ENCODE peak calls at places on chromosome 12, in ten cellular contexts. One of them, this sample, is unnamed.

GRCh38 chr12:120783197-120783596 is 57.6 kb downstream of the ACADS start:
- DNase-seq in H9: no peak
- DNase-seq in B cell: no peak
- DNase-seq in fibroblast of lung: peak; percentile 46
- DNase-seq in lung: no peak
- DNase-seq in astrocyte of the cerebellum: no peak
- DNase-seq in fibroblast of villous mesenchyme: peak; percentile 69
- DNase-seq in heart left ventricle: no peak
- DNase-seq in prostate gland: no peak
- DNase-seq in left ventricle myocardium inferior: no peak
- DNase-seq in this sample: no peak

GRCh38 chr12:95462081-95462480 is 11.9 kb upstream of the METAP2 start:
- DNase-seq in left ventricle myocardium inferior: no peak
- DNase-seq in fibroblast of lung: no peak
- DNase-seq in heart left ventricle: no peak
- DNase-seq in lung: no peak
- DNase-seq in prostate gland: no peak
- DNase-seq in astrocyte of the cerebellum: no peak
- DNase-seq in fibroblast of villous mesenchyme: no peak
- DNase-seq in B cell: no peak
- DNase-seq in H9: no peak
- DNase-seq in this sample: no peak

GRCh38 chr12:55847603-55848329 is 5.0 kb upstream of the MMP19 start:
- DNase-seq in astrocyte of the cerebellum: peak; percentile 96
- DNase-seq in heart left ventricle: peak; percentile 89
- DNase-seq in H9: no peak
- DNase-seq in prostate gland: peak; percentile 26
- DNase-seq in lung: peak; percentile 82
- DNase-seq in left ventricle myocardium inferior: peak; percentile 89
- DNase-seq in fibroblast of villous mesenchyme: peak; percentile 100
- DNase-seq in B cell: no peak
- DNase-seq in fibroblast of lung: peak; percentile 100
- DNase-seq in this sample: no peak

GRCh38 chr12:51055060-51055459 is 6.9 kb downstream of the LETMD1 start:
- DNase-seq in H9: no peak
- DNase-seq in fibroblast of villous mesenchyme: no peak
- DNase-seq in prostate gland: no peak
- DNase-seq in lung: no peak
- DNase-seq in heart left ventricle: no peak
- DNase-seq in astrocyte of the cerebellum: no peak
- DNase-seq in B cell: no peak
- DNase-seq in fibroblast of lung: no peak
- DNase-seq in left ventricle myocardium inferior: no peak
- DNase-seq in this sample: no peak

GRCh38 chr12:40098406-40099145 is 7.3 kb downstream of the SLC2A13 start:
- DNase-seq in prostate gland: no peak
- DNase-seq in H9: no peak
- DNase-seq in fibroblast of lung: no peak
- DNase-seq in fibroblast of villous mesenchyme: no peak
- DNase-seq in heart left ventricle: no peak
- DNase-seq in lung: no peak
- DNase-seq in left ventricle myocardium inferior: no peak
- DNase-seq in B cell: no peak
- DNase-seq in astrocyte of the cerebellum: no peak
- DNase-seq in this sample: no peak

GRCh38 chr12:2924019-2924418 is 33.3 kb downstream of the TULP3 start:
- DNase-seq in lung: no peak
- DNase-seq in fibroblast of lung: peak; percentile 55
- DNase-seq in prostate gland: no peak
- DNase-seq in fibroblast of villous mesenchyme: peak; percentile 7
- DNase-seq in astrocyte of the cerebellum: peak; percentile 31
- DNase-seq in heart left ventricle: no peak
- DNase-seq in left ventricle myocardium inferior: no peak
- DNase-seq in H9: no peak
- DNase-seq in B cell: no peak
- DNase-seq in this sample: no peak

GRCh38 chr12:67426067-67426466 is 156.9 kb downstream of the CAND1 start:
- DNase-seq in fibroblast of villous mesenchyme: peak; percentile 61
- DNase-seq in lung: no peak
- DNase-seq in prostate gland: no peak
- DNase-seq in B cell: no peak
- DNase-seq in astrocyte of the cerebellum: peak; percentile 96
- DNase-seq in left ventricle myocardium inferior: no peak
- DNase-seq in heart left ventricle: no peak
- DNase-seq in fibroblast of lung: peak; percentile 84
- DNase-seq in H9: no peak
- DNase-seq in this sample: no peak

GRCh38 chr12:109027767-109028166 is 6.9 kb upstream of the SVOP start:
- DNase-seq in heart left ventricle: no peak
- DNase-seq in fibroblast of lung: peak; percentile 62
- DNase-seq in astrocyte of the cerebellum: no peak
- DNase-seq in B cell: no peak
- DNase-seq in lung: no peak
- DNase-seq in fibroblast of villous mesenchyme: peak; percentile 42
- DNase-seq in H9: no peak
- DNase-seq in left ventricle myocardium inferior: no peak
- DNase-seq in prostate gland: no peak
- DNase-seq in this sample: no peak

GRCh38 chr12:57626111-57626928 is 6.7 kb downstream of the B4GALNT1 start:
- DNase-seq in B cell: no peak
- DNase-seq in prostate gland: no peak
- DNase-seq in lung: no peak
- DNase-seq in astrocyte of the cerebellum: no peak
- DNase-seq in heart left ventricle: no peak
- DNase-seq in left ventricle myocardium inferior: no peak
- DNase-seq in fibroblast of villous mesenchyme: no peak
- DNase-seq in fibroblast of lung: no peak
- DNase-seq in H9: peak; percentile 30
- DNase-seq in this sample: no peak

GRCh38 chr12:57624441-57625220 is 8.4 kb downstream of the B4GALNT1 start:
- DNase-seq in H9: no peak
- DNase-seq in prostate gland: no peak
- DNase-seq in B cell: peak; percentile 24
- DNase-seq in fibroblast of lung: no peak
- DNase-seq in astrocyte of the cerebellum: no peak
- DNase-seq in fibroblast of villous mesenchyme: no peak
- DNase-seq in heart left ventricle: no peak
- DNase-seq in lung: no peak
- DNase-seq in left ventricle myocardium inferior: no peak
- DNase-seq in this sample: no peak

GRCh38 chr12:57626929-57627445 is 6.0 kb downstream of the B4GALNT1 start:
- DNase-seq in fibroblast of villous mesenchyme: no peak
- DNase-seq in lung: no peak
- DNase-seq in heart left ventricle: no peak
- DNase-seq in astrocyte of the cerebellum: no peak
- DNase-seq in H9: no peak
- DNase-seq in B cell: no peak
- DNase-seq in fibroblast of lung: no peak
- DNase-seq in prostate gland: no peak
- DNase-seq in left ventricle myocardium inferior: no peak
- DNase-seq in this sample: no peak

GRCh38 chr12:57623811-57624390 is 9.1 kb downstream of the B4GALNT1 start:
- DNase-seq in H9: no peak
- DNase-seq in fibroblast of villous mesenchyme: no peak
- DNase-seq in fibroblast of lung: no peak
- DNase-seq in astrocyte of the cerebellum: no peak
- DNase-seq in prostate gland: no peak
- DNase-seq in heart left ventricle: no peak
- DNase-seq in left ventricle myocardium inferior: no peak
- DNase-seq in lung: no peak
- DNase-seq in B cell: no peak
- DNase-seq in this sample: no peak

DNA sequence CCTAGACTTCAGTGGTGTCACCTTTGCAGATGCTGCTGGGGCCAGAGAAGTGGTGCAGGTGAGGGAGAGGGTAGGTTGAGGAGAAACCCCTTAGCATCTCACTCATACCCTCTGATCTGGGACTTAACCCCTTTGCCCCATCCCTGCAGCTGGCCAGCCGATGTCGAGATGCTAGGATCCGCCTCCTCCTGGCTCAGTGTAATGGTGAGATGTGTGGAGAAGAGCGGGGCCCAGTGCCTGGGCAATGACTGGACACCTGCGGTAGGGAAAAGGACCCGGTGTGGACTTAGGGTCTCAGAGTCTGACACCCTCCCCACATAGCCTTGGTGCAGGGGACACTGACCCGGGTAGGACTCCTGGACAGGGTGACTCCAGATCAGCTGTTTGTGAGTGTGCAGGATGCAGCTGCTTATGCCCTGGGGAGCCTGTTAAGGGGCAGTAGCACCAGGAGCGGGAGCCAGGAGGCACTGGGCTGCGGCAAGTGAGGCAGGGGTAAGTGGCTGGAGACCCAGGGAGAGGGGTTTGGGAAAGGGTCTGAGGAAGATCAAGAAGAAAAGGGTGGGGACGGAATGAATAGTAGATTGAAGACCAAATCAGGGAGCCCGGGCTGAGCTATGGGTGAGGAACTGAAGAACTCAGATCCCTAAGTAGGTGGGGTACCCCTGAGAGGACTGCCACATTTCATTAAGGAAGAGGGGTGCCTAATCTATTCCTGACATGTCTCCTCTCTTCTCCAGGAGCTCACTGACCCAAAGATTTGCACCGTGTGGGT is 7.6 kb downstream of the B4GALNT1 start:
- DNase-seq in B cell: no peak
- DNase-seq in left ventricle myocardium inferior: no peak
- DNase-seq in astrocyte of the cerebellum: no peak
- DNase-seq in heart left ventricle: no peak
- DNase-seq in fibroblast of villous mesenchyme: no peak
- DNase-seq in fibroblast of lung: no peak
- DNase-seq in prostate gland: no peak
- DNase-seq in lung: no peak
- DNase-seq in H9: no peak
- DNase-seq in this sample: no peak
- TF ChIP-seq CTCF in B cell: no peak
- TF ChIP-seq CTCF in left ventricle myocardium inferior: no peak
- TF ChIP-seq CTCF in astrocyte of the cerebellum: no peak
- TF ChIP-seq CTCF in heart left ventricle: no peak
- TF ChIP-seq CTCF in fibroblast of villous mesenchyme: no peak
- TF ChIP-seq CTCF in fibroblast of lung: no peak
- TF ChIP-seq CTCF in prostate gland: no peak
- TF ChIP-seq CTCF in lung: no peak
- TF ChIP-seq CTCF in H9: no peak
- TF ChIP-seq CTCF in this sample: no peak

DNA sequence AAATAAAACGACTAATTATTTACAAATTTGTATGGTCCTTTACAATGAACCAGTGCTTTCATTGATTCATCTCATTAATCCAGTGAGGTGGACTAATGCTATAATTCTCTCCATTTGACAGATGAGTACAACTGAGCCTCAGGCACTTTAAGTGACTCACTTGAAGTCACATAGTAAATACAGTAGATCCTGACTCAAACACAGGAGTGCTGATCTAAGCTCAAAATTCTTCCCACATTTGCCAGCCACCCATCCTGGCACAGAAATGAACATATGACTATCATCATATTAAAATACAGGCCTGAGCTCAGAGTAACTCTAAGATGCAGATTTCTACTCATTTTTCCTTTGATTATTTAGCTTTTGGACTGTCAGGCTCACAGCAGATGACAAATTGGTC is 30.6 kb downstream of the SLC16A7 start:
- DNase-seq in H9: no peak
- DNase-seq in prostate gland: no peak
- DNase-seq in B cell: no peak
- DNase-seq in lung: no peak
- DNase-seq in fibroblast of lung: peak; percentile 57
- DNase-seq in astrocyte of the cerebellum: no peak
- DNase-seq in fibroblast of villous mesenchyme: peak; percentile 7
- DNase-seq in left ventricle myocardium inferior: no peak
- DNase-seq in heart left ventricle: no peak
- DNase-seq in this sample: no peak
- TF ChIP-seq CTCF in H9: no peak
- TF ChIP-seq CTCF in prostate gland: no peak
- TF ChIP-seq CTCF in B cell: no peak
- TF ChIP-seq CTCF in lung: no peak
- TF ChIP-seq CTCF in fibroblast of lung: no peak
- TF ChIP-seq CTCF in astrocyte of the cerebellum: no peak
- TF ChIP-seq CTCF in fibroblast of villous mesenchyme: no peak
- TF ChIP-seq CTCF in left ventricle myocardium inferior: no peak
- TF ChIP-seq CTCF in heart left ventricle: no peak
- TF ChIP-seq CTCF in this sample: no peak

DNA sequence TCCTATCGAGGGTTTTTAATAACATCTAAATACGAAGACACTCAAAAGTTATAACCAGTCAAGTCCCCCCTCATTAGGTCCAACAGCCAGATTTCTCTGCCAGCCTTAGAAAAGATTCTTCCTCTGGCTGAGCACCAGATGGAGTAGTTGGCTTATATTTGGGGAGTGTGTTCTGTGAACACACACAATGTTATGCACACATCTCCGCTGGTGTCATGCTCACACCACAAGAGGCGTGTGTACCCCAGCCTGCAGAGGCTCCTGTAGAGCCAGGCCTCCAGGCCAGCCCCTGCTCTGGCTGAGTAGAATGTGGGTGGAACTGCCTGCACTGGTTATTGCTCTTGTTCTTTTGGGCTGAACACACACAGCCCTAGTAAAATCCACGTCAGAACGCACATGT is 64.0 kb downstream of the PIWIL1 start:
- DNase-seq in fibroblast of villous mesenchyme: no peak
- DNase-seq in lung: no peak
- DNase-seq in astrocyte of the cerebellum: no peak
- DNase-seq in H9: no peak
- DNase-seq in fibroblast of lung: no peak
- DNase-seq in left ventricle myocardium inferior: no peak
- DNase-seq in B cell: no peak
- DNase-seq in heart left ventricle: no peak
- DNase-seq in prostate gland: no peak
- DNase-seq in this sample: no peak
- TF ChIP-seq CTCF in fibroblast of villous mesenchyme: no peak
- TF ChIP-seq CTCF in lung: no peak
- TF ChIP-seq CTCF in astrocyte of the cerebellum: no peak
- TF ChIP-seq CTCF in H9: peak; percentile 64
- TF ChIP-seq CTCF in fibroblast of lung: no peak
- TF ChIP-seq CTCF in left ventricle myocardium inferior: peak; percentile 52
- TF ChIP-seq CTCF in B cell: no peak
- TF ChIP-seq CTCF in heart left ventricle: peak; percentile 39
- TF ChIP-seq CTCF in prostate gland: peak; percentile 20
- TF ChIP-seq CTCF in this sample: peak; percentile 72

GRCh38 chr12:6582959-6583358 is 14.9 kb upstream of the NOP2 start:
- DNase-seq in fibroblast of lung: no peak
- DNase-seq in heart left ventricle: no peak
- DNase-seq in astrocyte of the cerebellum: no peak
- DNase-seq in H9: no peak
- DNase-seq in lung: no peak
- DNase-seq in B cell: no peak
- DNase-seq in fibroblast of villous mesenchyme: no peak
- DNase-seq in prostate gland: no peak
- DNase-seq in left ventricle myocardium inferior: no peak
- DNase-seq in this sample: no peak

GRCh38 chr12:6584293-6584692 is 16.2 kb upstream of the NOP2 start:
- DNase-seq in heart left ventricle: no peak
- DNase-seq in fibroblast of lung: no peak
- DNase-seq in prostate gland: no peak
- DNase-seq in B cell: no peak
- DNase-seq in H9: no peak
- DNase-seq in lung: no peak
- DNase-seq in fibroblast of villous mesenchyme: no peak
- DNase-seq in left ventricle myocardium inferior: no peak
- DNase-seq in astrocyte of the cerebellum: no peak
- DNase-seq in this sample: no peak

DNA sequence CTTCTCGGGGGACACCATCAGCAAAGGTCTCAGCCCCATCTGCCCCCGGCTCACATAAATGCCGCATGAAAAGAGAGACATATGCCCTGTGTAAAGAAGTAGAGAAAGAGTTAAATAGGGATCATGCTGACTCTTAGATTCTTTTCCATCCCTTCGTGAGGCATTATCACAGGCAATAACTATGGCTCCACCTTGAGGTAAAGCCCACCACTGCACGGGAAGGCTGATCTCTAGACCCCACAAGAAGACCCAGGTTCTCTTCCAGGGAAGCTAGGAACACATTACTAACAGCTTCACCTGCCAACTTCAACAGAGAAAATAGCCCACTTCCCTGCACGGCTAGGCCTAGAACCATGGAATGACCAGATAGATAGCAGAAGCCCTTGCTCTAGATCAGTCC is 14.1 kb upstream of the NOP2 start:
- DNase-seq in heart left ventricle: no peak
- DNase-seq in lung: no peak
- DNase-seq in left ventricle myocardium inferior: no peak
- DNase-seq in H9: no peak
- DNase-seq in prostate gland: no peak
- DNase-seq in B cell: no peak
- DNase-seq in astrocyte of the cerebellum: no peak
- DNase-seq in fibroblast of lung: no peak
- DNase-seq in fibroblast of villous mesenchyme: no peak
- DNase-seq in this sample: no peak
- TF ChIP-seq CTCF in heart left ventricle: peak; percentile 21
- TF ChIP-seq CTCF in lung: no peak
- TF ChIP-seq CTCF in left ventricle myocardium inferior: peak; percentile 11
- TF ChIP-seq CTCF in H9: peak; percentile 59
- TF ChIP-seq CTCF in prostate gland: no peak
- TF ChIP-seq CTCF in B cell: peak; percentile 17
- TF ChIP-seq CTCF in astrocyte of the cerebellum: peak; percentile 39
- TF ChIP-seq CTCF in fibroblast of lung: peak; percentile 14
- TF ChIP-seq CTCF in fibroblast of villous mesenchyme: peak; percentile 15
- TF ChIP-seq CTCF in this sample: peak; percentile 51